ENCODE peak calls at places on chromosomes 11 and 22, in five cellular contexts. J, M, B, P and C are unnamed samples.
A peak's percentile ranks its signal among the peaks of the same experiment; 100 is the strongest.

GRCh38 chr11:86193297-86194095 is 51.1 kb upstream of the EED start:
- DNase-seq in M (peak; percentile 69), B (peak; percentile 59), J (peak; percentile 56), P (peak; percentile 94), C (peak; percentile 92)

GRCh38 chr11:44032304-44033085 is 15.3 kb upstream of the ACCSL start:
- DNase-seq in J (no peak), M (no peak), B (no peak), P (peak; percentile 63), C (peak; percentile 80)

GRCh38 chr11:833849-834311 is 1.1 kb downstream of the CD151 start:
- DNase-seq in B (no peak), P (no peak), J (peak; percentile 43), M (peak; percentile 45), C (peak; percentile 30)

GRCh38 chr11:64844330-64845124 is at the start of gene CDC42BPG:
- DNase-seq in P (peak; percentile 72), M (peak; percentile 87), B (peak; percentile 76), J (peak; percentile 92), C (peak; percentile 45)

GRCh38 chr11:22920939-22921565 is 60.8 kb upstream of the CCDC179 start:
- DNase-seq in J (no peak), M (peak; percentile 24), P (peak; percentile 70), B (no peak), C (peak; percentile 48)

GRCh38 chr11:101346591-101346990 is 217.0 kb upstream of the PGR start:
- DNase-seq in B (no peak), P (peak; percentile 1), J (no peak), M (peak; percentile 20), C (no peak)

GRCh38 chr11:58254936-58255335 is 13.1 kb downstream of the OR10W1 start:
- DNase-seq in M (no peak), B (no peak), P (no peak), J (no peak), C (no peak)

GRCh38 chr11:38582151-38582550 is 1984.1 kb upstream of the RAG2 start:
- DNase-seq in M (no peak), B (no peak), P (no peak), J (no peak), C (no peak)

GRCh38 chr22:32562396-32562795 is 87.8 kb downstream of the FBXO7 start:
- DNase-seq in P (peak; percentile 31), J (no peak), M (no peak), B (no peak), C (no peak)

GRCh38 chr11:30631148-30631547 is 45.0 kb upstream of the MPPED2 start:
- DNase-seq in B (no peak), M (no peak), P (no peak), J (no peak), C (no peak)

GRCh38 chr11:47236482-47236881 is 12.1 kb downstream of the ACP2 start:
- DNase-seq in M (no peak), P (peak; percentile 21), B (no peak), J (no peak), C (peak; percentile 25)

GRCh38 chr22:29623553-29624169 is 20.2 kb downstream of the NF2 start:
- DNase-seq in J (no peak), B (no peak), P (no peak), M (no peak), C (no peak)

GRCh38 chr22:21941921-21942320 is 10.7 kb downstream of the PPM1F start:
- DNase-seq in P (no peak), J (no peak), B (no peak), M (no peak), C (no peak)

GRCh38 chr22:41365425-41365824 is 16.3 kb upstream of the TEF start:
- DNase-seq in B (no peak), P (no peak), M (no peak), J (no peak), C (no peak)

GRCh38 chr22:41366323-41367014 is 15.3 kb upstream of the TEF start:
- DNase-seq in P (no peak), M (no peak), B (no peak), J (no peak), C (no peak)

GRCh38 chr22:41368543-41368817 is 13.3 kb upstream of the TEF start:
- DNase-seq in B (no peak), M (no peak), P (no peak), J (no peak), C (no peak)

GRCh38 chr22:41367680-41368542 is 13.8 kb upstream of the TEF start:
- DNase-seq in P (peak; percentile 55), B (no peak), M (peak; percentile 20), J (peak; percentile 49), C (peak; percentile 67)

DNA sequence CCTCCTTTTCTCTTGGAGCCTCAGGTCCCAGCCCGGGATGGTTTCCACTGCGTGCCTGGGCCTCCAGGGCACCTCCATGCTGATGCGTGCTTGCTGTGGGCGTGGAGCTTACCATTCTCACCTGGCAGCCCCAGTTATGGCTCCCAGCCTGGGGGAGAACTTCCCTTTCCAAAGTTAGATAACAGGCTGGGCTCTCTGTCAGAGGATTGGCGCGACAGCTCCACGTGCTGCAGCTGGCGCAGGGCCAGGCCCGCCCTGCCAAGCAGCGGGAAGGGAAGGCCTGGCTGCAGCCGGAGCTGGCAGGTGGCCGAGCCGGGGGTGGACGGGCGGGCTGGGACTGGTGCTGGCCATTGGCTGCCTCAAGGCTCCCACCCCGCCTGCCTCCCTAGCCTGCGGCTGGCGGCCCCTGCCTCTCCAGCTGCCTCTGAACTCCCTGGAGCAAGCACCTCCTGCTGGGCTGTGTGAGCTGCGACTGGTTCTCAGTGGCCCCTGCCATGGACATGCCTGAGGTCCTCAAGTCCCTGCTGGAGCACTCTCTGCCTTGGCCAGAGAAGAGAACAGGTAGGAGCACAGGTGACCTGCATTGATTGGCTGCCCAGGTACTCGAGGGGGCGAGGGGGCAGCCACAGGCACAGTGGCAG is 14.6 kb upstream of the TEF start:
- DNase-seq in J (peak; percentile 98), P (peak; percentile 99), M (peak; percentile 94), B (no peak), C (peak; percentile 96)
- H3K4me3 ChIP-seq in J (peak overlapping the region; percentile 44), P (peak overlapping the region; percentile 25), M (peak overlapping the region; percentile 35), B (no peak overlapping the region), C (peak overlapping the region; percentile 79)

GRCh38 chr11:124758355-124759267 is 3.5 kb downstream of the ESAM start:
- DNase-seq in M (peak; percentile 45), B (peak; percentile 69), J (peak; percentile 88), P (peak; percentile 70), C (peak; percentile 52)
- TF ChIP-seq CTCF in M (peak; percentile 49), B (peak; percentile 81), J (peak; percentile 78), P (peak; percentile 77), C (peak; percentile 78)

GRCh38 chr22:44325718-44326548 is 13.2 kb upstream of the SHISAL1 start:
- DNase-seq in B (no peak), M (peak; percentile 31), P (peak; percentile 61), J (no peak), C (peak; percentile 78)
- H3K4me3 ChIP-seq in B (peak overlapping the region; percentile 54), M (peak overlapping the region; percentile 47), P (peak overlapping the region; percentile 58), J (peak overlapping the region; percentile 45), C (peak overlapping the region; percentile 74)

GRCh38 chr22:44347549-44347948 is 34.8 kb upstream of the SHISAL1 start:
- DNase-seq in M (no peak), B (no peak), J (no peak), P (no peak), C (no peak)

GRCh38 chr22:44347098-44347497 is 34.3 kb upstream of the SHISAL1 start:
- DNase-seq in M (no peak), P (no peak), J (no peak), B (no peak), C (no peak)

GRCh38 chr22:44351037-44351436 is 38.3 kb upstream of the SHISAL1 start:
- DNase-seq in J (no peak), B (no peak), P (no peak), M (no peak), C (no peak)

GRCh38 chr22:44351685-44352377 is 39.1 kb upstream of the SHISAL1 start:
- DNase-seq in P (peak; percentile 93), M (peak; percentile 92), J (no peak), B (no peak), C (peak; percentile 94)

DNA sequence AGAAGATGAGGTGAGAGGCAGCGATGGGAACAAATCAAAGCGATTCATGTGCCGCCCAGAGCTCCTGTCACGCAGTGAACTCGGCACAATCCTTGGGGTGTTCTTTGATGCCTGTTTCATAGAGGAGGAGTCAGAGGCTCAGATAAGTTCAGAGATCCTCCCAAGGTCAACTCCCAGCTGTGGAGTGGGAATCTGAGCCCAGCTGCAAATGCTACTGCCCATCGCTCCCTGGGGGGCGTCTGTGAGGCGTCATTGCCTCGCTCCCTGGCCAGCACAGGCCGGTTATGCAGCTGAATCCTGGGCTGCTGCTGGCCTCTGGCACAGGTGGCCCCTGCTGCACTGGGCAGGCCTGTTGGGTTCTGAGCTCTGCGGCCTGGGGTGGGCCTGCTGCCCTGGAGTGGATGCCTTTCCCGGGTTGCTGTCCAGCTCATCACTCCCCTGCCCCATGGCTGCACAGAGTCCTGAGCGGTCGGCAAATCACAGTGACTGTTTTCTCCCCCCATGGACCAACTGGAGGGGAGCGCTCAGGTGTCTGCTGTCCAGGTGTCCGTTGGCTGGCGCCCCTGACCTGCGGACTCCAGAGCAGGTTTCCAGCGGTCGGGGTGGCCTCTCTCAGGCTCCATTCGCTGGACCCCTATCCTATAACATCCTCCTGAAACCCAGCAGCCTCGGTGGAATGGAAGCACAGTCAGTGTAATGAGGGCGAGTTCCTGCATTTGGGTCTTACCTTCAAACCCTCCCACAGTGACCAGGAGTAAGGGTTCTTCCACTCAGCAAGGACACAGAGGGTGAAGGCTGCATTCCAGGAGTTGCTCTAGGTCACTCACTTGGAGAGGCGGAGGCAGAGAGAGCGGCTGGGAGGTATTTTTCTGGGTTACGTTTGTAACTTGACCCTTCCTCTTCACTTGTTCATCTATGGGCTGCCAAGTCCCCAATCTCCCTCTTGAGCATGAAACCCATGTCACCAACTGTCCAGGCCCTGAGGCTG is 36.5 kb upstream of the SHISAL1 start:
- DNase-seq in B (no peak), J (no peak), P (peak; percentile 68), M (no peak), C (no peak)
- TF ChIP-seq CTCF in B (no peak), J (no peak), P (no peak), M (no peak), C (no peak)

DNA sequence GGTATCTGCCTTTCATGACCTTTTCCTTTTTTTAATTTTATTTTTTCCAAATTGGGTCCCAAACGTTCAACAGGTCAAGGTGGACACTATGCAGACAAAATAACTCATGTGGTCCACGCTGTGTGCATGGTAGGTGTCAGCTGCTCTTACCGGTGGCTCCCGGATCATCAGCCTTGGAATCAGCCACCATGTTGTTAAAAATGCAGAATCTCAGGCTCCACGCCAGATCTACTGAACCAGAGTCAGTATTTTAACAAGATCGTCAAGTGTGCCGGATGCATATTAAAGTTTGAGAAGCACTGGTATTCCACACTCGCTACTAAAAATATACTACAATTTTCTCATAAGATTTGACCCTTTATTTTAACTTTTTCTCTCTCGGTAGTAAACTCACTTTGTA is 568 bp upstream of the LDLRAD3 start:
- DNase-seq in J (no peak), B (no peak), M (no peak), P (no peak), C (no peak)
- H3K4me3 ChIP-seq in J (peak overlapping the region; percentile 58), B (peak overlapping the region; percentile 6), M (peak overlapping the region; percentile 77), P (peak overlapping the region; percentile 30), C (peak overlapping the region; percentile 84)

DNA sequence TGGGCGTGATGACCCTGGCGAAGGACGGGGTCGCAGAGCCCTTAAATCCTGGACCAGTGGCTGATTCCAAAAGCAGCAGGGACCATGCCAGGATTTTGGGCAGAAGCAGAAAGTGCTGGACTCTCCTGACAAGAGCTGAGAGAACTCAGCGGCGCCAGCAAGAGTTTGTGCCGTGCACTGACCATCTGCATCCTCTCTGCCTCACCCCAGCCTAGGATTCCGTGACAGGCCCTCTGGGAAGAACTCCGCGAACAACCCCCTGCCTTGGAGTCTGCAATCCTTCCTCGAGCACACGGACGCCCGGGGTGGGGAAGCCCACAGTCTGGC is 623 bp upstream of the NDUFV1 start:
- DNase-seq in B (no peak), J (no peak), P (peak; percentile 19), M (no peak), C (peak; percentile 35)
- TF ChIP-seq CTCF in B (no peak), J (no peak), P (no peak), M (no peak), C (no peak)